ENCODE peak calls at places on chromosomes 3 and 15, in four cellular contexts. F is HCT116, U is breast epithelium, L is HepG2. J is an unnamed sample.

GRCh38 chr15:52653451-52653964 is 25.7 kb downstream of the ATOSA start:
- DNase-seq in F (no peak), U (no peak), L (no peak), J (no peak)

GRCh38 chr15:77636209-77636608 is 3.5 kb upstream of the LINGO1 start:
- DNase-seq in F (no peak), U (no peak), L (no peak), J (no peak)

GRCh38 chr3:23439080-23439479 is 236.0 kb downstream of the UBE2E2 start:
- DNase-seq in F (no peak), U (no peak), L (no peak), J (no peak)

GRCh38 chr15:63504979-63505841 is 817 bp downstream of the USP3 start:
- DNase-seq in F (no peak), U (peak), L (peak), J (peak)

GRCh38 chr3:159788291-159788690 is 200.3 kb upstream of the IL12A start:
- DNase-seq in F (no peak), U (no peak), L (no peak), J (no peak)

GRCh38 chr3:49799761-49800160 is at the start of gene CDHR4:
- DNase-seq in F (peak), U (no peak), L (peak), J (no peak)

GRCh38 chr15:41813426-41813825 is 14.5 kb upstream of the JMJD7 start:
- DNase-seq in F (no peak), U (no peak), L (no peak), J (no peak)

GRCh38 chr3:169710619-169711018 is 47.1 kb upstream of the MECOM start:
- DNase-seq in F (no peak), U (no peak), L (no peak), J (no peak)

GRCh38 chr3:119681279-119681678 is 4.1 kb upstream of the COX17 start:
- DNase-seq in F (peak), U (no peak), L (peak), J (no peak)

GRCh38 chr3:102593754-102594602 is 159.2 kb downstream of the ZPLD1 start:
- DNase-seq in F (no peak), U (no peak), L (no peak), J (no peak)

GRCh38 chr15:32646304-32646703 is 4.8 kb downstream of the SCG5 start:
- DNase-seq in F (no peak), U (no peak), L (no peak), J (no peak)

GRCh38 chr3:112629425-112629824 is 11.5 kb downstream of the CCDC80 start:
- DNase-seq in F (peak), U (peak), L (no peak), J (peak)

GRCh38 chr3:113265281-113265680 is 53.9 kb downstream of the BOC start:
- DNase-seq in F (no peak), U (no peak), L (no peak), J (no peak)

GRCh38 chr3:188006726-188007393 is 147.1 kb upstream of the LPP start:
- DNase-seq in F (no peak), U (no peak), L (no peak), J (peak)

GRCh38 chr3:190155752-190156151 is 35.1 kb upstream of the P3H2 start:
- DNase-seq in F (peak), U (no peak), L (no peak), J (no peak)

DNA sequence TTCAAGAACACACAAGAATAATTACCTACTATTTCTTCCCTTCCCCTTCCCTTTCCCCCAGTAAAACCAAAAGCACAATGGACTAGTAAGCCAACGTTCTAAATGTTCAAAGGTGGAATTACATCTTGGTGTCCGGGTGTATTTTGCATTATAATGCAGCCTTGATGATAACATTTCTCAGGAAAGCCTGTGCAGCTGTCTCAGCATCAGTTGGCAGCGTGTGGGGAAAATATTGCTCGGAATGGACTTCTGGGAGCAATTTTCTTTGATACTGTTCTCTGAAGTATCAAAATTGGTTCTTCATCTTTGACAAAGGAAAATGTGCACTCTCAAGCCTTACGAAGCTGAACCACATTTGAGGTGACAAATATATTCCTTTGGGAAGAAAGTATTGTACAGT is 198.9 kb downstream of the AGBL1 start:
- DNase-seq in F (no peak), U (no peak), L (no peak), J (no peak)
- TF ChIP-seq POLR2AphosphoS5 in F (no peak), U (no peak), L (no peak), J (no peak)

GRCh38 chr3:101518421-101518871 is 5.4 kb upstream of the SENP7 start:
- DNase-seq in F (no peak), U (no peak), L (peak), J (no peak)
- TF ChIP-seq POLR2AphosphoS5 in F (no peak), U (no peak), L (no peak), J (no peak)

GRCh38 chr15:38040615-38041014 is 106.2 kb downstream of the TMCO5A start:
- DNase-seq in F (no peak), U (no peak), L (no peak), J (no peak)

GRCh38 chr15:38041576-38041975 is 107.1 kb downstream of the TMCO5A start:
- DNase-seq in F (no peak), U (no peak), L (no peak), J (no peak)

GRCh38 chr15:38035701-38036100 is 101.3 kb downstream of the TMCO5A start:
- DNase-seq in F (no peak), U (no peak), L (no peak), J (no peak)

GRCh38 chr15:38036790-38037338 is 102.4 kb downstream of the TMCO5A start:
- DNase-seq in F (no peak), U (no peak), L (no peak), J (no peak)

DNA sequence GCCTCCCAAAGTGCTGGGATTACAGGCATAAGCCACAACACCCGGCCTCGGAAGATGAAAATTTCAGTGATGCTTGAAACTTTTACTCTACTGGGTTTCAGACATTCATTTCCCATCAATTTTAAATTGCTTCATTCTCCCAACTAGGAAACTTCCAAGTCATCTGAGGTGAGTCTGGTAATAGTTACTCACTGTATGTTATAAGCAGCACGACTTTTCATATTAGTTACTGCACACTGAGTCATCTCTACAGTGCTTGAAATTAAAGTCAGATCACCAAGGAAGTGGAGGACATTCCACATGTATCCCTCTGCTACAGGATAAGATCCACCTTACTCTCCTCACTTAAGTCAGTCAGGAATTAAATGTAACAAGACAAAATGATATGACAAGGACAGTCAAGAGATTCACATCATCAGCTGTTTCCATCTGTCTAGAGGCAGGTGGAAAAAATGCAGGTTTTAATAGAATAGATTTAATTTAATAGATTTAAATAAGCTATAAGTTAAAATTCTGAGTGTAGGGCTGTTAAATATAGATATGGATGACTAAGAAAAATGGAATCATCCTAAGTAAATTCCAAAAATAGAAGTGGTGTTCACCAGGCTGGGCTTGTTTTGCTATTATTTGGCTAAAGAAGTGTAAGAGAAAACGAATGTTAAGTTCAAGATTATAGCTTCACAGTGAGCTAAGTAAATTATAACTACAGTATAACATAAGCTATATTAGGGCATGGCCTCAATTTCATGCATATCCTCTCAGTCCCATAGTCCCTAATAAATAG is 104.4 kb downstream of the TMCO5A start:
- DNase-seq in F (no peak), U (no peak), L (no peak), J (no peak)
- TF ChIP-seq POLR2AphosphoS5 in F (no peak), U (no peak), L (no peak), J (no peak)

DNA sequence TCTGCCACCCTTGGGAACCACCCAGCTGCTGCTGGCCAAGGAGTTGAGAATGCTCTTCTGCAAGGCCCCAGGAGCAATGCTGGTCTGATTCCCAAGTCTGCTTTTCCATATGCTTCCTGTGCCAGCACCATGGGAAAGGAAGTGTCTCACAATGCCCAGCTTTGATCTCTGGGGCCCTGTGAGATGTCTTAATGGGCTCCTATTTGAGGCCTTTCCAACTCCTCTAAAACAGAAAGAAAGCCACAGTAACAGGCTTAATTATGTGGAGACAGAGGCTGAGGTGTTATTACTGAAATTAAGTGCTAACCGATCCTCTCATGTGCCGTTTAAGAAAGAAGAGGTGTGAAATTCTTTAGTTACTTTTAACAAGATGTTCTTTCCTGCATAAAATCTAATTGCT is 4.5 kb downstream of the EOGT start:
- DNase-seq in F (no peak), U (no peak), L (no peak), J (no peak)
- TF ChIP-seq POLR2AphosphoS5 in F (no peak), U (no peak), L (no peak), J (no peak)

DNA sequence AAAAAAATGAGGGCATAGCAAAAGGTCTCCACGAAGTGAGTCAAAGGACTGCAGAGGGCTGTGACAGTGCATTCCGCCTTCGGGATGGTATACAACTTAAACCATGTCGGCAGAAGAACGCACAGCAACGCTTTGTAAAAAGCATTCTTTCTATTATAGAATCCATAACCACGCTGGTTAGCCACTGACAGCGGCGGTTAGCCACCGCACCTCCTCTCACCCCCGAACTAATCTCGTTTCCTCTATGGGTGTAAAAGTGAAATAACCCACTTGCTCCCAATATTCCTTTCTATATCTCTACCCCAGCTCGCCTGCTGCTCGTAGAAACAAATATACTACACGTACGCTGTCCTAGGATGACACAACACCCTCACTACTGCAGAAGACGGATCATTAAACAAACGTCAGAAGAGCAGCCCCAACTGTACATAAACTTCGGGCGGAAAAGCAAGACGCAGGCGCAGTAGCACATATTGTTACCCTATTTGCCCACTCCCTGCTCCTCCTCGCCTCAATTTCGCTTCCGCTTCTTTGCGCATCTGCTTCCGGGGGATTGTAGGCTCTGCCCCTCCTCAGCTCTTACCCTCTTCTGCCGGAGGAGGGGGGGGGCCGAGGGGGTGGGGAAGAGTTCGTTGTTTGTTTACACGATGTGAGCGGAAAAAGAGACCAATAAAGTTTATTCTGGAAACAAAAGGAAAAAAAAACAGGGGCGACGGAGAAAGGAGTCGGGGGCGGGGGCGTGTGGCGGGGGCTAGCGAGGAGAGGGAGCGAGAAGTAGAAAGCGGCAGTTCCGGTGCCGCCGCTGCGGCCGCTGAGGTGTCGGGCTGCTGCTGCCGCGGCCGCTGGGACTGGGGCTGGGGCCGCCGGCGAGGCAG is at the start of gene PIK3CA:
- DNase-seq in F (peak), U (peak), L (peak), J (no peak)
- TF ChIP-seq POLR2AphosphoS5 in F (peak), U (peak), L (peak), J (peak)

GRCh38 chr3:64814360-64814759 is 126.6 kb upstream of the ADAMTS9 start:
- DNase-seq in F (no peak), U (peak), L (no peak), J (no peak)
- TF ChIP-seq POLR2AphosphoS5 in F (no peak), U (peak), L (no peak), J (no peak)

DNA sequence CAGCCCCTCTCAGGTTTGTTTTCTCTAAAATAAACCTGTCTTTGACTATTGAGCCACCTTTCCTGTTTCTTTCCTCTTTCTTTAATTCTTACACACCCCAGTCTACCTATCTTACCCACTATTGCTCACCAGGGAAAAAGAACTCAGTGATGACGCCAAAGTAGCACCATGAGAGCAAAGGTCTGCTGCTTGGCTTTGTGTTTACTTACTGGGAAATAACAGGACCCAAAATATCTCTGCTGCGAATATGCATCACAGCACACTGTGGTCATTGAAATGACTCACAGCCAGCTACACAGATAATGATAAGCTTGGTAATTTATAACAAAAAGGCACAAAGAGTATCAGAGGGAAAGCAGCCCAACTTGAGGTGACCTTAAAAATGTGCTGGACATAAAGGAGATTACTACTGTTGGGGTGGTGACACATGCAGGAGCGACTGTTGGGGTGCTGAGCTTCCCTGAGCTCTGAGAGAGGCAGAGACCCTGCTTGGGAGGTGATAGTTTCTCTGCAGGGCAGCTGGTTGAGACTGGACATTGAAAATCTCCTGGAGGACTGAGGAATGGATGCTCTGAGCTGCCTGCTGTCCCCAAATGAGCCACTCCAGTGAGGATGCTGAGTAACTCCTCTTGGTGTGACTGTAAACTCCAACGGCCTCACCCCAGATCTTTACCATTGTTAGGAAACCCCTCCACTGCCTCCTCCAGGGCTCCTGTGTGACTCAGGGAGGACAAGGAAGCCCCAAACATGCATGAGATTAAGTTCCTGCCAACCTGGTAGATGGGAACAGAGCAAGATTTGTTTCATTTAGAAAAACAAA is 14.5 kb downstream of the EFCAB12 start:
- DNase-seq in F (no peak), U (no peak), L (peak), J (no peak)
- TF ChIP-seq POLR2AphosphoS5 in F (no peak), U (no peak), L (no peak), J (no peak)

DNA sequence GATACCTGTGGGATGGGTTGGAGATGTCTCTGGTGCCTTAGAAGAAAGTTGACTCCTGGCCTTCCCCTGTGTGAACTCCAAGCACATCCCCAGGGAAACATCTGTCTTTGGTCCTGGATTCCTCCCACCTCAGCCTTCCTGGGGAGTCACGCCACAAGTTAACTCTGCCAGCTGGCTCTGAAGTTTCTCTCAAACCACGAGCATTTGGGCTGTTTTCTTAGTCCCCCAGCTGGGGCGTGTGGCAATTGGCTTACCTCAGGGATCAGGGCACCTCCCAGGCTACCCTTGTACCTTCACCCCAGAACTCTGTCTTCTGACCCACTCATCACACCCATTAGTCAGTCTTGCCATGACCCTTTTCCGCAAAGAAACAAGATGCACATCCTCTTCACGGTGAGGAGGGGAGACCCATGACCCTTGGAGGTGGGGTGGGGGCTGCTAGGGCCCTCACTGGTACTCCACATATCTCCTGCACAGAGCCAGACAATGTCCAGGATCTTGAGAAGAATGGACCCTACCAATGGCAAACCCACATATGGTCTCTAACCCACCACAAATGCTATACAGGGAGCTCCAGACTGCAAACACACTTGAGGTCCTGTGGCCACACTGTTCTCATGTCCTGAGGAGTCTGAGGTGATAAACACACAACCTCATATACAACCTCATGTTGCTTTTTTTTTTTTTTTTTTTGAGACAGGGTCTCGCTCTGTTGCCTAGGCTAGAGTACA is 3.9 kb downstream of the NEIL1 start:
- DNase-seq in F (no peak), U (no peak), L (no peak), J (no peak)
- TF ChIP-seq POLR2AphosphoS5 in F (no peak), U (no peak), L (no peak), J (no peak)